ENCODE peak calls at places on chromosome 22, in ten cellular contexts. L, J, X, O, G, I, E, Q, N and W are unnamed samples.

GRCh38 chr22:46577361-46578249 is 40.2 kb upstream of the CELSR1 start:
- DNase-seq in G (no peak), O (no peak), J (no peak), I (no peak), L (no peak), X (no peak), Q (peak), N (peak), E (peak), W (no peak)

GRCh38 chr22:42780070-42780540 is 59.4 kb upstream of the A4GALT start:
- DNase-seq in J (peak), I (peak), G (peak), Q (no peak), N (peak), E (no peak), L (peak), O (no peak), X (peak), W (peak)

GRCh38 chr22:17726561-17727243 is 47.6 kb downstream of the BID start:
- DNase-seq in O (no peak), G (no peak), L (peak), N (no peak), E (no peak), I (peak), X (no peak), Q (no peak), J (peak), W (no peak)

GRCh38 chr22:42960146-42960509 is 54.8 kb downstream of the PACSIN2 start:
- DNase-seq in X (no peak), O (no peak), L (no peak), N (no peak), J (no peak), Q (no peak), G (no peak), I (no peak), E (no peak), W (no peak)

GRCh38 chr22:37654556-37655251 is 3.8 kb upstream of the PDXP start:
- DNase-seq in N (no peak), J (no peak), X (no peak), I (no peak), Q (no peak), G (no peak), O (no peak), E (no peak), L (no peak), W (no peak)

GRCh38 chr22:27434898-27435297 is 366.7 kb downstream of the MN1 start:
- DNase-seq in N (no peak), G (no peak), E (no peak), O (no peak), L (no peak), I (no peak), X (no peak), J (no peak), Q (no peak), W (no peak)

GRCh38 chr22:38273135-38273761 is 438 bp upstream of the TMEM184B start:
- DNase-seq in X (no peak), O (no peak), N (no peak), G (no peak), Q (no peak), J (no peak), E (no peak), I (no peak), L (no peak), W (no peak)

GRCh38 chr22:25100972-25101371 is 98.7 kb upstream of the CRYBB3 start:
- DNase-seq in J (no peak), O (peak), N (no peak), I (no peak), L (no peak), G (no peak), E (no peak), X (no peak), Q (no peak), W (no peak)

GRCh38 chr22:46070722-46071450 is 79.4 kb upstream of the PPARA start:
- DNase-seq in O (peak), X (no peak), N (no peak), J (peak), L (no peak), E (peak), I (peak), G (peak), Q (peak), W (no peak)